ENCODE peak calls at places on chromosomes 3 and 15, in five cellular contexts. O, T, G, M and E are unnamed samples.

GRCh38 chr15:65068436-65068835 is 645 bp upstream of the RASL12 start:
- DNase-seq in G (no peak), O (no peak), M (no peak), T (no peak), E (no peak)

GRCh38 chr3:42961633-42962032 is 17.5 kb upstream of the GASK1A start:
- DNase-seq in M (peak; percentile 57), G (peak; percentile 78), T (peak; percentile 50), O (no peak), E (no peak)

GRCh38 chr15:43748376-43748775 is 2.1 kb downstream of the PDIA3 start:
- DNase-seq in M (no peak), G (peak; percentile 67), T (no peak), O (no peak), E (peak; percentile 10)

GRCh38 chr3:39870706-39871105 is 61.3 kb downstream of the MYRIP start:
- DNase-seq in G (peak; percentile 32), O (no peak), M (no peak), T (no peak), E (no peak)

GRCh38 chr3:186003610-186004009 is 65.8 kb upstream of the TRA2B start:
- DNase-seq in G (no peak), M (no peak), T (no peak), O (no peak), E (no peak)

GRCh38 chr15:42992626-42993025 is 72.0 kb upstream of the TTBK2 start:
- DNase-seq in G (no peak), T (peak; percentile 72), O (no peak), M (no peak), E (no peak)

GRCh38 chr3:47355010-47355409 is 25.8 kb upstream of the PTPN23 start:
- DNase-seq in M (no peak), O (no peak), T (no peak), G (no peak), E (no peak)

GRCh38 chr15:64092864-64093626 is 593 bp downstream of the CIAO2A start:
- DNase-seq in T (peak; percentile 70), G (peak; percentile 74), O (peak; percentile 57), M (peak; percentile 77), E (no peak)

GRCh38 chr15:56174649-56175048 is 69.0 kb downstream of the RFX7 start:
- DNase-seq in O (no peak), M (no peak), G (no peak), T (no peak), E (no peak)

GRCh38 chr3:25151497-25151896 is 276.6 kb upstream of the RARB start:
- DNase-seq in G (no peak), M (no peak), T (no peak), O (no peak), E (no peak)

GRCh38 chr3:157075693-157076420 is 84.1 kb downstream of the CCNL1 start:
- DNase-seq in M (no peak), O (no peak), T (no peak), G (peak; percentile 82), E (no peak)

GRCh38 chr3:155202626-155203025 is 90.9 kb downstream of the STRIT1 start:
- DNase-seq in O (no peak), T (no peak), G (peak; percentile 79), M (no peak), E (no peak)

GRCh38 chr15:98734472-98735284 is 86.3 kb downstream of the IGF1R start:
- DNase-seq in O (no peak), M (peak; percentile 25), G (peak; percentile 63), T (no peak), E (no peak)

GRCh38 chr3:82000773-82001172 is 239.3 kb upstream of the GBE1 start:
- DNase-seq in T (no peak), G (no peak), O (peak; percentile 35), M (peak; percentile 84), E (no peak)

GRCh38 chr15:67115567-67115966 is 50.2 kb downstream of the SMAD3 start:
- DNase-seq in M (no peak), T (no peak), O (no peak), G (no peak), E (no peak)

GRCh38 chr3:97658670-97659285 is 105.8 kb upstream of the ARL6 start:
- DNase-seq in O (no peak), G (peak; percentile 58), M (no peak), T (no peak), E (no peak)

GRCh38 chr3:115232167-115232566 is 85.1 kb upstream of the ZBTB20 start:
- DNase-seq in T (no peak), M (no peak), G (no peak), O (no peak), E (no peak)

GRCh38 chr15:39556461-39556860 is 24.4 kb upstream of the THBS1 start:
- DNase-seq in T (no peak), G (no peak), O (no peak), M (no peak), E (no peak)

GRCh38 chr15:56351957-56352506 is 13.2 kb upstream of the TEX9 start:
- DNase-seq in M (no peak), O (no peak), G (no peak), T (no peak), E (no peak)

GRCh38 chr3:23762214-23763039 is 43.3 kb upstream of the UBE2E1 start:
- DNase-seq in G (peak; percentile 44), M (no peak), O (no peak), T (no peak), E (no peak)

GRCh38 chr3:17747890-17748247 is 5.4 kb upstream of the TBC1D5 start:
- DNase-seq in T (no peak), O (no peak), G (no peak), M (no peak), E (no peak)

GRCh38 chr3:101223016-101223415 is 97.4 kb downstream of the IMPG2 start:
- DNase-seq in G (peak; percentile 42), T (no peak), O (no peak), M (no peak), E (no peak)

GRCh38 chr3:50649451-50649931 is 25.2 kb upstream of the DOCK3 start:
- DNase-seq in G (no peak), O (no peak), M (no peak), T (peak; percentile 31), E (no peak)

GRCh38 chr15:38528279-38528678 is 36.3 kb downstream of the RASGRP1 start:
- DNase-seq in G (peak; percentile 90), M (no peak), O (no peak), T (no peak), E (no peak)

GRCh38 chr3:59540241-59540640 is 490.4 kb upstream of the CFAP20DC start:
- DNase-seq in M (no peak), O (no peak), T (no peak), G (peak; percentile 44), E (no peak)

GRCh38 chr3:12347301-12347700 is 58.4 kb downstream of the PPARG start:
- DNase-seq in T (no peak), M (no peak), O (no peak), G (peak; percentile 16), E (no peak)

GRCh38 chr3:150372320-150373118 is 35.6 kb upstream of the TSC22D2 start:
- DNase-seq in T (no peak), O (no peak), M (no peak), G (peak; percentile 39), E (no peak)

GRCh38 chr3:53422954-53423708 is 71.3 kb upstream of the CACNA1D start:
- DNase-seq in O (no peak), T (peak; percentile 44), M (no peak), G (no peak), E (no peak)

GRCh38 chr3:72490688-72491430 is 357.4 kb downstream of the SHQ1 start:
- DNase-seq in M (peak; percentile 17), O (peak; percentile 53), T (no peak), G (no peak), E (no peak)

GRCh38 chr15:57138260-57138895 is 219.9 kb downstream of the TCF12 start:
- DNase-seq in M (peak; percentile 39), O (peak; percentile 64), T (no peak), G (peak; percentile 67), E (no peak)

GRCh38 chr15:92384391-92384790 is 9.3 kb upstream of the ST8SIA2 start:
- DNase-seq in T (no peak), G (no peak), O (no peak), M (no peak), E (no peak)

GRCh38 chr3:39491733-39492350 is 24.4 kb downstream of the MOBP start:
- DNase-seq in O (no peak), T (no peak), G (no peak), M (no peak), E (no peak)

GRCh38 chr3:123138819-123139517 is 62.8 kb upstream of the SEC22A start:
- DNase-seq in O (no peak), G (peak; percentile 41), T (no peak), M (no peak), E (no peak)
- H3K27ac ChIP-seq in O (no peak overlapping the region), G (no peak overlapping the region), T (no peak overlapping the region), M (no peak overlapping the region), E (no peak overlapping the region)

GRCh38 chr3:123444023-123444422 is 4.9 kb downstream of the ADCY5 start:
- DNase-seq in M (no peak), T (no peak), G (peak; percentile 5), O (no peak), E (no peak)
- H3K27ac ChIP-seq in M (no peak overlapping the region), T (no peak overlapping the region), G (no peak overlapping the region), O (no peak overlapping the region), E (no peak overlapping the region)

DNA sequence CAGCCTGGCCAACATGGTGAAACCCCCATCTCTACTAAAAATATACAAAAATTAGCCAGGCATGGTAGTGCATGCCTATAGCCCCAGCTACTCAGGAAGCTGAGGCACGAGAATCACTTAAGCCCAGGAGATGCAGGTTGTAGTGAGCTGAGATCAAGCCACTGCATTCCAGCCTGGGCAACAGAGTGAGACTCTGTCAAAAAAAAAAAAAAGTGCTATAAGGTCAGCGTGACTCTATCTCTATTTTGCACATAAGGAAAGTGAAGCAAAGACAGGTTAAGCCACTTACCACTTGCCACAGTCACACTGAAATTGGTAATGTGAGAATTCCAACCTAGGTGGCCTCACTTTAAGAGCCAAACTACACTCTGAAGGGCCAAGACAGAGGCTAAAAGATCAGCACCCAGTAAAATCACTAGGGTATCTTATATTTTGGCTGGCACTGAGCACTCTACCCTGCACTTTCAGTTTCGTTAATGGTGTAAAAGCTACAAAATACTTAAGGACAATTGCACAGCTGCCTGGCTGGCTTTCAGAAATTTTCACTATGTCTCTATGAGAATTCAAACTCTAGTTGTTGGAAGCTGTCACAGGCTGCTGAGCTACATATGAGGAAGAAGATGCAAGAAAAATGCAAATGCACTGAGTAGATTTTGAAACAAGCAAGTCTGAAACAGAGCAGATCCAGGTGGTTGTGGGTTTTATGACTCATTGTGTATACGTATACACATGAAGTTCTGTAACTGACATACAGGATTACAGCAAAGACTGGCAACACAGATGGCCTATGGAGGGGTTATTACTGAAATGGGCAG is 32.7 kb downstream of the TRANK1 start:
- DNase-seq in T (no peak), G (peak; percentile 66), O (no peak), M (peak; percentile 20), E (peak; percentile 15)
- H3K27ac ChIP-seq in T (peak overlapping the region; percentile 27), G (peak overlapping the region; percentile 17), O (no peak overlapping the region), M (no peak overlapping the region), E (peak overlapping the region; percentile 69)

GRCh38 chr3:58021072-58021959 is 13.1 kb downstream of the FLNB start:
- DNase-seq in M (no peak), O (peak; percentile 95), T (no peak), G (no peak), E (no peak)
- H3K27ac ChIP-seq in M (peak overlapping the region; percentile 80), O (peak overlapping the region; percentile 97), T (peak overlapping the region; percentile 67), G (no peak overlapping the region), E (no peak overlapping the region)

GRCh38 chr15:94002026-94002425 is 229.3 kb upstream of the MCTP2 start:
- DNase-seq in O (no peak), G (no peak), T (no peak), M (no peak), E (no peak)
- H3K27ac ChIP-seq in O (no peak overlapping the region), G (no peak overlapping the region), T (no peak overlapping the region), M (no peak overlapping the region), E (no peak overlapping the region)

GRCh38 chr15:34481370-34481769 is 43.8 kb upstream of the GOLGA8A start:
- DNase-seq in T (no peak), O (no peak), G (no peak), M (no peak), E (no peak)
- H3K27ac ChIP-seq in T (no peak overlapping the region), O (no peak overlapping the region), G (no peak overlapping the region), M (no peak overlapping the region), E (no peak overlapping the region)